ENCODE peak calls at places on chromosomes 4 and X, in eight cellular contexts. W, N, U, G, C, I, E and P are unnamed samples.

GRCh38 chr4:4859799-4860380 is 425 bp downstream of the MSX1 start:
- DNase-seq in W (no peak), N (peak), U (no peak), G (no peak), C (no peak), I (no peak), E (no peak), P (no peak)

GRCh38 chrX:100731441-100732281 is at the start of gene SYTL4:
- DNase-seq in W (peak), N (peak), U (no peak), G (peak), C (peak), I (peak), E (no peak), P (no peak)

GRCh38 chrX:80285131-80285773 is 135.0 kb upstream of the TENT5D start:
- DNase-seq in W (no peak), N (no peak), U (peak), G (peak), C (no peak), I (no peak), E (no peak), P (peak)

GRCh38 chrX:146056511-146057081 is 239.0 kb downstream of the SLITRK2 start:
- DNase-seq in W (no peak), N (no peak), U (no peak), G (no peak), C (no peak), I (no peak), E (no peak), P (no peak)

GRCh38 chrX:101957174-101957573 is 25.3 kb upstream of the ZMAT1 start:
- DNase-seq in W (no peak), N (no peak), U (no peak), G (no peak), C (no peak), I (no peak), E (no peak), P (no peak)

GRCh38 chr4:1445716-1446445 is 39.6 kb upstream of the NKX1-1 start:
- DNase-seq in W (no peak), N (peak), U (no peak), G (no peak), C (no peak), I (no peak), E (no peak), P (no peak)

GRCh38 chr4:66927937-66928336 is 617.4 kb downstream of the CENPC start:
- DNase-seq in W (no peak), N (no peak), U (no peak), G (no peak), C (no peak), I (no peak), E (no peak), P (no peak)

GRCh38 chr4:174317531-174317930 is 33.8 kb downstream of the CEP44 start:
- DNase-seq in W (no peak), N (no peak), U (peak), G (no peak), C (no peak), I (no peak), E (no peak), P (no peak)

GRCh38 chr4:41538887-41539498 is 1.0 kb downstream of the LIMCH1 start:
- DNase-seq in W (no peak), N (no peak), U (no peak), G (no peak), C (no peak), I (no peak), E (no peak), P (no peak)

GRCh38 chrX:8504451-8504850 is 39.8 kb downstream of the VCX3B start:
- DNase-seq in W (no peak), N (no peak), U (peak), G (no peak), C (no peak), I (no peak), E (no peak), P (no peak)

GRCh38 chr4:176320976-176321361 is 1.2 kb downstream of the SPCS3 start:
- DNase-seq in W (no peak), N (peak), U (peak), G (no peak), C (no peak), I (no peak), E (no peak), P (no peak)

GRCh38 chr4:1379351-1379781 is 26.9 kb downstream of the NKX1-1 start:
- DNase-seq in W (no peak), N (no peak), U (no peak), G (no peak), C (peak), I (peak), E (no peak), P (no peak)

GRCh38 chr4:142614621-142615323 is 231.3 kb downstream of the INPP4B start:
- DNase-seq in W (no peak), N (peak), U (no peak), G (no peak), C (no peak), I (no peak), E (peak), P (no peak)

GRCh38 chr4:124633285-124633941 is 79.1 kb downstream of the ANKRD50 start:
- DNase-seq in W (no peak), N (no peak), U (no peak), G (no peak), C (no peak), I (no peak), E (no peak), P (no peak)

GRCh38 chr4:124178449-124179021 is 534.0 kb downstream of the ANKRD50 start:
- DNase-seq in W (peak), N (peak), U (peak), G (no peak), C (no peak), I (no peak), E (no peak), P (no peak)

GRCh38 chr4:25457053-25457715 is 80.1 kb downstream of the ANAPC4 start:
- DNase-seq in W (no peak), N (peak), U (peak), G (no peak), C (no peak), I (no peak), E (no peak), P (no peak)

GRCh38 chr4:122341906-122342305 is 36.9 kb upstream of the ADAD1 start:
- DNase-seq in W (no peak), N (peak), U (peak), G (no peak), C (no peak), I (no peak), E (no peak), P (no peak)

GRCh38 chr4:108003964-108004630 is 14.4 kb downstream of the HADH start:
- DNase-seq in W (no peak), N (no peak), U (no peak), G (no peak), C (no peak), I (peak), E (no peak), P (no peak)

GRCh38 chr4:147547314-147548056 is 66.6 kb downstream of the EDNRA start:
- DNase-seq in W (no peak), N (no peak), U (peak), G (no peak), C (no peak), I (no peak), E (no peak), P (no peak)

GRCh38 chrX:119870626-119871131 is 854 bp downstream of the RNF113A start:
- DNase-seq in W (peak), N (peak), U (peak), G (peak), C (no peak), I (no peak), E (no peak), P (no peak)

GRCh38 chrX:15146515-15146914 is 123.4 kb downstream of the ASB9 start:
- DNase-seq in W (no peak), N (no peak), U (peak), G (peak), C (no peak), I (peak), E (no peak), P (peak)

GRCh38 chr4:186642530-186642929 is 81.1 kb downstream of the FAT1 start:
- DNase-seq in W (no peak), N (no peak), U (no peak), G (no peak), C (no peak), I (no peak), E (no peak), P (no peak)

GRCh38 chr4:105765690-105766407 is 57.3 kb downstream of the GSTCD start:
- DNase-seq in W (no peak), N (no peak), U (peak), G (no peak), C (no peak), I (no peak), E (peak), P (peak)

GRCh38 chr4:8736083-8736825 is 135.4 kb downstream of the HMX1 start:
- DNase-seq in W (no peak), N (peak), U (no peak), G (no peak), C (no peak), I (no peak), E (no peak), P (no peak)

GRCh38 chr4:165194368-165194767 is 13.0 kb upstream of the KLHL2 start:
- DNase-seq in W (no peak), N (no peak), U (no peak), G (no peak), C (no peak), I (no peak), E (no peak), P (no peak)

GRCh38 chr4:102169345-102169744 is 175.9 kb downstream of the SLC39A8 start:
- DNase-seq in W (no peak), N (no peak), U (peak), G (no peak), C (no peak), I (no peak), E (no peak), P (peak)

GRCh38 chr4:40323866-40324265 is 11.3 kb upstream of the CHRNA9 start:
- DNase-seq in W (no peak), N (no peak), U (no peak), G (no peak), C (no peak), I (no peak), E (no peak), P (no peak)

GRCh38 chr4:111933703-111934102 is 211.6 kb upstream of the FAM241A start:
- DNase-seq in W (no peak), N (no peak), U (no peak), G (no peak), C (no peak), I (no peak), E (no peak), P (no peak)

GRCh38 chr4:180164799-180165198 is 2078.4 kb upstream of the TENM3 start:
- DNase-seq in W (no peak), N (no peak), U (no peak), G (no peak), C (no peak), I (no peak), E (no peak), P (no peak)

GRCh38 chr4:6470502-6471302 is 1.7 kb downstream of the PPP2R2C start:
- DNase-seq in W (no peak), N (peak), U (peak), G (peak), C (peak), I (peak), E (no peak), P (no peak)

GRCh38 chr4:99690990-99691389 is 33.4 kb upstream of the C4orf54 start:
- DNase-seq in W (no peak), N (no peak), U (no peak), G (no peak), C (no peak), I (no peak), E (no peak), P (no peak)

GRCh38 chr4:38084984-38085383 is 124.8 kb downstream of the PTTG2 start:
- DNase-seq in W (no peak), N (no peak), U (no peak), G (no peak), C (no peak), I (no peak), E (no peak), P (no peak)

GRCh38 chr4:38080575-38080974 is 120.4 kb downstream of the PTTG2 start:
- DNase-seq in W (no peak), N (no peak), U (no peak), G (no peak), C (no peak), I (no peak), E (no peak), P (no peak)

GRCh38 chr4:38085394-38086150 is 125.4 kb downstream of the PTTG2 start:
- DNase-seq in W (no peak), N (no peak), U (no peak), G (no peak), C (no peak), I (no peak), E (no peak), P (no peak)

GRCh38 chr4:38080061-38080531 is 119.9 kb downstream of the PTTG2 start:
- DNase-seq in W (no peak), N (no peak), U (no peak), G (no peak), C (no peak), I (no peak), E (no peak), P (no peak)

DNA sequence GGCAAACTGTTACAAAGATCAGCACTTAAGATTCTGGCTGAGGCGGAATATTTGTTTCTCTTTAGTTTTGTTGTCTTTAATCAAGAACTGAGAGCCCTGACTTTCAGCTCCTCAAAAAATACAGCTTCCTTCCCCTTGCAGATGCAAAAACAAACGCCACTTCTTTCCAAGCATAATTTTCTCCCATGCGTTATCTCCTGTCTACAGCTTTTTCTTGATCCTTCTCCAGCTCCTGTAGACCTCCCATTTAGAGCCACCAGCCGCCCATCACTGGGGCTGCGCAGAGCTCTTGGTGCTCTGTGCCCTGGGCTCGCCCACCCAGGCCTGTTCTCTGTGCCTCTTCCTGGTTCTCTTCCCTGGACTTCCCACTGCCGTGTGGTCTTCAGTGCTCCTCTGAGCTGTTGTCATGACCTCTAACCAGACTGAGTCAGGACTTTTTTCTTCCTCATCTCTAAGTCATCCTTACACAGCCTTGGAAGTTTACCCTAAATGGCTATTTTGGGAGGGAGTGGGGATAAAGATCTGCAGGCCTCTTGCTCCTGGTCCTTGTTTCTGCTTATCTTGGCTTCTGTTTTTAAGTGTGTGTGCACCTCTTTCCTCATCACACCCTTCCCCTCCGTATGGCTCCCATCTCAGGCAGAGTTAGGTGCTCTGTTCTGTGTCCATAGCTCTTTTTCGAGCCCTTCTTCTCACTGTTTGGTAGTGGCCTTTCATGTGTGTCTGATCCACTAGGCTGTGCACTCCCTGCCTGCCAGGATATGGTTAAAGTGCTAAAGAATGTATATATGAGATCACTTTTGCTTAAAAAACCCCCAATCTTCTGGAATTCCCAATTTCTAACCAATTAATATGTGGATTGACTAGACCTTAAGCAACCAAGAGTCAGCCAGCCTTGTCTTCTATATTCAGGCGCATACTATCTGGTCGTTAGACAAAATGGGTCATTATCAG is 122.5 kb downstream of the PTTG2 start:
- DNase-seq in W (no peak), N (peak), U (peak), G (no peak), C (no peak), I (no peak), E (no peak), P (no peak)
- H3K4me3 ChIP-seq in W (no peak), N (no peak), U (no peak), G (no peak), C (no peak), I (no peak), E (no peak), P (no peak)

GRCh38 chrX:20067709-20068315 is 48.9 kb downstream of the MAP7D2 start:
- DNase-seq in W (peak), N (peak), U (peak), G (peak), C (peak), I (peak), E (peak), P (no peak)
- H3K4me3 ChIP-seq in W (no peak), N (no peak), U (no peak), G (no peak), C (no peak), I (no peak), E (no peak), P (no peak)

GRCh38 chr4:159267023-159267939 is 164.4 kb downstream of the RAPGEF2 start:
- DNase-seq in W (no peak), N (peak), U (peak), G (no peak), C (no peak), I (no peak), E (no peak), P (no peak)
- H3K4me3 ChIP-seq in W (peak), N (peak), U (no peak), G (peak), C (peak), I (no peak), E (no peak), P (no peak)

DNA sequence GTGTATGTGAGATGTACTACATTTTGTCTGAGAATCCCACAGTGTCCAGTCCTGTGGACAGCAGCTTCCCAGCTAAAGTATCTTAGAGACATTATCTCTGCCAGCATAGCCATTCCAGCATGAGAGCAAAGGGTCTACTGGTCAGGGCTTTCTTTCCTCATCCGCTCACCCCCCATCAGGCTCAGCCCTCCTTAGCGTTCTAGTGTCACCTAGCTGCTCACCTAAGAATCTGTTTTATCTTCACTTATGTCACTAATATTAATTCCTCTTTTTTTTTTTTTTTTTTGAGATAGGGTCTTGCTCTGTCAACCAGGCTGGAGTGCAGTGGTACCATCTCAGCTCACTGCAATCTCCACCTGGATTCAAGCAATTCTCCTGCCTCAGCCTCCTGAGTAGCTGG is 15.6 kb downstream of the RUFY3 start:
- DNase-seq in W (no peak), N (no peak), U (no peak), G (no peak), C (no peak), I (no peak), E (no peak), P (no peak)
- H3K4me3 ChIP-seq in W (no peak), N (no peak), U (no peak), G (no peak), C (no peak), I (no peak), E (no peak), P (no peak)

DNA sequence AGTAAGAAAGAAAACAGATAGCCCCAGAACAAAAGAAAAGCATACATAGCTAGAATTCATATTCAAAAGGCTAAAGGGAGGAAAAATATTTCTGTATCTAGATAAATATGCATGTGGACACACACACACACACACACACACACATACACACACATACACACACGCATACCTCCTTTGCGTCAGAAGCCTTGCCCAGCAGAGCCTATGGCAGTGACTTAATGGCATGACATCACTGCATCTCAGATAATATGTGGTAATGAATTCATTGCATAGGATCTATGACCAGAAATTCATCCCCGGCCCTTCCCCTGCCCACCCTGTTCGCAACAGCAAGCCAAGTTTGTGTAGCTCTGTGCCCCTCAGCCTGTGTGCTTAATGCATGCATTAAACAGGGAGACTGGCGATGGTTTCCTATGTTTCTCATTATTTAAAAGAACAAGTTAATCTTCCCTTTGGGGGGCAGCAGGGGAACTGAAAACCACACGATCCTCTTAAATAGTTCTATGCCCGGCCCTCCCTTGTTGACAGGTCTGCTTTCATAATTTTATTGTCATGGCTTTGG is 120.7 kb downstream of the NKX6-1 start:
- DNase-seq in W (no peak), N (no peak), U (no peak), G (no peak), C (no peak), I (no peak), E (no peak), P (no peak)
- H3K4me3 ChIP-seq in W (no peak), N (no peak), U (no peak), G (no peak), C (no peak), I (no peak), E (no peak), P (no peak)

GRCh38 chrX:72132456-72132855 is 741 bp upstream of the RTL5 start:
- DNase-seq in W (no peak), N (no peak), U (no peak), G (no peak), C (no peak), I (no peak), E (no peak), P (no peak)
- H3K4me3 ChIP-seq in W (peak), N (peak), U (no peak), G (no peak), C (peak), I (no peak), E (no peak), P (peak)